ENCODE peak calls at places on chromosomes 5 and 9, in nine cellular contexts. H, B, C, M, G, P, N, D and Q are unnamed samples.

GRCh38 chr5:179795863-179796833 is 2.4 kb downstream of the LTC4S start:
- DNase-seq in H (peak), B (peak), C (peak), M (no peak), G (peak), P (no peak), N (no peak), D (peak), Q (peak)

GRCh38 chr5:62596691-62597090 is 18.1 kb downstream of the LRRC70 start:
- DNase-seq in H (peak), B (no peak), C (no peak), M (no peak), G (no peak), P (no peak), N (no peak), D (no peak), Q (peak)

GRCh38 chr9:77177894-77178794 is 810 bp downstream of the VPS13A start:
- DNase-seq in H (peak), B (peak), C (peak), M (no peak), G (peak), P (peak), N (no peak), D (peak), Q (peak)

GRCh38 chr9:29021632-29022031 is 1448.4 kb upstream of the C9orf72 start:
- DNase-seq in H (no peak), B (no peak), C (no peak), M (no peak), G (no peak), P (no peak), N (no peak), D (no peak), Q (no peak)

GRCh38 chr9:80839821-80840670 is 849.3 kb downstream of the TLE1 start:
- DNase-seq in H (no peak), B (no peak), C (no peak), M (no peak), G (no peak), P (no peak), N (no peak), D (no peak), Q (no peak)

GRCh38 chr9:90245661-90246060 is 397.0 kb downstream of the DIRAS2 start:
- DNase-seq in H (no peak), B (no peak), C (no peak), M (no peak), G (no peak), P (no peak), N (no peak), D (no peak), Q (no peak)

GRCh38 chr5:133962131-133962530 is 6.3 kb downstream of the C5orf15 start:
- DNase-seq in H (no peak), B (no peak), C (no peak), M (no peak), G (no peak), P (no peak), N (no peak), D (no peak), Q (peak)

GRCh38 chr5:90473321-90474234 is 993 bp downstream of the MBLAC2 start:
- DNase-seq in H (peak), B (peak), C (peak), M (no peak), G (peak), P (no peak), N (no peak), D (peak), Q (peak)

GRCh38 chr5:175862131-175863012 is 9.0 kb upstream of the CPLX2 start:
- DNase-seq in H (no peak), B (no peak), C (no peak), M (no peak), G (no peak), P (no peak), N (no peak), D (no peak), Q (no peak)

GRCh38 chr5:116071211-116071610 is 13.6 kb upstream of the COMMD10 start:
- DNase-seq in H (no peak), B (no peak), C (no peak), M (no peak), G (no peak), P (no peak), N (no peak), D (no peak), Q (no peak)

GRCh38 chr9:136900988-136901515 is 14.7 kb downstream of the TRAF2 start:
- DNase-seq in H (no peak), B (no peak), C (peak), M (no peak), G (peak), P (no peak), N (no peak), D (no peak), Q (peak)

GRCh38 chr5:179370490-179371122 is 25.3 kb upstream of the ADAMTS2 start:
- DNase-seq in H (no peak), B (peak), C (peak), M (no peak), G (no peak), P (no peak), N (no peak), D (no peak), Q (no peak)

GRCh38 chr9:127447416-127448111 is 3.6 kb downstream of the RPL12 start:
- DNase-seq in H (peak), B (no peak), C (no peak), M (no peak), G (no peak), P (no peak), N (no peak), D (no peak), Q (peak)

GRCh38 chr5:175823731-175824525 is 47.5 kb upstream of the CPLX2 start:
- DNase-seq in H (no peak), B (peak), C (no peak), M (no peak), G (no peak), P (no peak), N (no peak), D (peak), Q (no peak)

GRCh38 chr5:139273322-139273571 is 20.3 kb upstream of the MATR3 start:
- DNase-seq in H (no peak), B (peak), C (no peak), M (no peak), G (no peak), P (no peak), N (no peak), D (peak), Q (no peak)

GRCh38 chr5:98927988-98928801 is 612 bp downstream of the CHD1 start:
- DNase-seq in H (peak), B (peak), C (peak), M (no peak), G (peak), P (peak), N (no peak), D (peak), Q (peak)

GRCh38 chr5:178320281-178320855 is 87.8 kb upstream of the PHYKPL start:
- DNase-seq in H (no peak), B (no peak), C (peak), M (no peak), G (no peak), P (no peak), N (no peak), D (no peak), Q (no peak)

GRCh38 chr9:16401720-16402119 is 468.8 kb downstream of the BNC2 start:
- DNase-seq in H (no peak), B (no peak), C (no peak), M (no peak), G (no peak), P (no peak), N (no peak), D (no peak), Q (no peak)

GRCh38 chr5:101653996-101654395 is 642.1 kb downstream of the SLCO4C1 start:
- DNase-seq in H (no peak), B (no peak), C (no peak), M (no peak), G (no peak), P (no peak), N (no peak), D (no peak), Q (no peak)

GRCh38 chr9:126329476-126330275 is 3.0 kb downstream of the MVB12B start:
- DNase-seq in H (no peak), B (no peak), C (no peak), M (no peak), G (no peak), P (no peak), N (no peak), D (no peak), Q (no peak)

GRCh38 chr9:130356877-130357584 is 87.7 kb upstream of the ASS1 start:
- DNase-seq in H (no peak), B (no peak), C (no peak), M (no peak), G (no peak), P (no peak), N (no peak), D (no peak), Q (no peak)

GRCh38 chr5:125453011-125453410 is 706.6 kb upstream of the ZNF608 start:
- DNase-seq in H (no peak), B (no peak), C (no peak), M (no peak), G (no peak), P (no peak), N (no peak), D (no peak), Q (no peak)

GRCh38 chr5:43482490-43483064 is 1.1 kb downstream of the TMEM267 start:
- DNase-seq in H (peak), B (peak), C (no peak), M (no peak), G (no peak), P (no peak), N (no peak), D (peak), Q (peak)

GRCh38 chr9:109379513-109379912 is 58.7 kb upstream of the EPB41L4B start:
- DNase-seq in H (no peak), B (no peak), C (no peak), M (no peak), G (no peak), P (no peak), N (no peak), D (no peak), Q (no peak)

GRCh38 chr9:97807681-97808080 is 45.3 kb upstream of the FOXE1 start:
- DNase-seq in H (no peak), B (no peak), C (no peak), M (no peak), G (no peak), P (no peak), N (no peak), D (no peak), Q (no peak)

GRCh38 chr9:2967779-2968178 is 123.9 kb upstream of the PUM3 start:
- DNase-seq in H (no peak), B (no peak), C (no peak), M (no peak), G (no peak), P (no peak), N (no peak), D (no peak), Q (no peak)

GRCh38 chr9:131917009-131917408 is 162.7 kb downstream of the MED27 start:
- DNase-seq in H (no peak), B (no peak), C (no peak), M (no peak), G (no peak), P (no peak), N (no peak), D (no peak), Q (no peak)

GRCh38 chr5:109567374-109568044 is 122.2 kb upstream of the MAN2A1 start:
- DNase-seq in H (peak), B (no peak), C (no peak), M (no peak), G (no peak), P (no peak), N (no peak), D (no peak), Q (peak)

GRCh38 chr9:93300175-93300572 is 116.2 kb downstream of the WNK2 start:
- DNase-seq in H (no peak), B (peak), C (no peak), M (no peak), G (no peak), P (no peak), N (no peak), D (no peak), Q (no peak)

GRCh38 chr5:135127604-135128240 is 93.7 kb upstream of the PITX1 start:
- DNase-seq in H (peak), B (no peak), C (no peak), M (no peak), G (no peak), P (no peak), N (peak), D (no peak), Q (peak)

GRCh38 chr9:16618524-16618923 is 251.9 kb downstream of the BNC2 start:
- DNase-seq in H (no peak), B (no peak), C (no peak), M (no peak), G (no peak), P (no peak), N (no peak), D (no peak), Q (peak)

GRCh38 chr5:167770461-167770860 is 521.0 kb upstream of the WWC1 start:
- DNase-seq in H (peak), B (no peak), C (no peak), M (peak), G (no peak), P (no peak), N (no peak), D (no peak), Q (peak)

GRCh38 chr5:103444333-103445038 is 118.1 kb downstream of the NUDT12 start:
- DNase-seq in H (no peak), B (no peak), C (no peak), M (no peak), G (no peak), P (no peak), N (no peak), D (no peak), Q (no peak)

GRCh38 chr5:1817261-1818043 is 16.2 kb downstream of the NDUFS6 start:
- DNase-seq in H (no peak), B (no peak), C (no peak), M (no peak), G (no peak), P (no peak), N (no peak), D (no peak), Q (no peak)

GRCh38 chr5:1551913-1552312 is 28.2 kb upstream of the LPCAT1 start:
- DNase-seq in H (no peak), B (no peak), C (no peak), M (no peak), G (peak), P (no peak), N (no peak), D (no peak), Q (no peak)

GRCh38 chr9:34652608-34653007 is 623 bp downstream of the IL11RA start:
- DNase-seq in H (no peak), B (peak), C (no peak), M (no peak), G (no peak), P (no peak), N (no peak), D (no peak), Q (no peak)

GRCh38 chr9:34653131-34653530 is 1.1 kb downstream of the IL11RA start:
- DNase-seq in H (peak), B (peak), C (no peak), M (no peak), G (no peak), P (no peak), N (no peak), D (no peak), Q (no peak)

GRCh38 chr9:34654317-34655083 is 2.5 kb downstream of the IL11RA start:
- DNase-seq in H (peak), B (peak), C (no peak), M (peak), G (no peak), P (no peak), N (no peak), D (no peak), Q (peak)

GRCh38 chr9:34651876-34652602 is at the start of gene IL11RA:
- DNase-seq in H (peak), B (peak), C (peak), M (no peak), G (peak), P (peak), N (peak), D (peak), Q (peak)

DNA sequence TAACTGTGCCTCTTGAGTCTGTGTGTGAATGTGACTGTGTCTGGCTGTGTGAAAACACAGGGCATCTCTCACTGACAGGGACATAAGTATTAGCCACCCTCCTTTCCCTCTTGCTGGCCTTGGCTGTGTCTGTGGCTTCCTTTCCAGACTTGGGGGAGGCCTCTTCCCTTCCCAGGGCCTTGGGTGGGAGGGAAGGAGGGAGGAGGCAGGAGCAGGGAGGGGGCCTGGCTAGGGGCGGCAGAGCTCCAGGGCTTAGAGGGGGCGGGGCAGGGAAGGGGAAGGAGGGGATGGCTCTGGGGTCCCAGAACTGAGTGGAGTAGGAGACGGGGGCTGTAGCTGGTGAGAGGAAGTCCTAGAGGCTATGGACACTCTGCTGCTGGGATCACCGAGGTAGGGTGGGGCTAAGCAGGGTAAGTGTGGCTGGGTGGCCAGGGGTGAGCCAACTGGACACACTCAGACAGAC is 1.7 kb downstream of the IL11RA start:
- DNase-seq in H (peak), B (peak), C (no peak), M (no peak), G (no peak), P (no peak), N (no peak), D (no peak), Q (no peak)
- H3K4me3 ChIP-seq in H (no peak), B (no peak), C (no peak), M (peak), G (no peak), P (no peak), N (no peak), D (no peak), Q (no peak)

GRCh38 chr9:20511680-20512079 is 110.6 kb downstream of the MLLT3 start:
- DNase-seq in H (no peak), B (no peak), C (no peak), M (no peak), G (no peak), P (no peak), N (no peak), D (no peak), Q (no peak)
- H3K4me3 ChIP-seq in H (no peak), B (no peak), C (no peak), M (no peak), G (no peak), P (no peak), N (no peak), D (no peak), Q (no peak)

GRCh38 chr5:95823241-95823737 is 763 bp upstream of the GLRX start:
- DNase-seq in H (no peak), B (peak), C (no peak), M (no peak), G (no peak), P (no peak), N (no peak), D (no peak), Q (no peak)
- H3K4me3 ChIP-seq in H (peak), B (no peak), C (peak), M (peak), G (no peak), P (no peak), N (peak), D (peak), Q (peak)

DNA sequence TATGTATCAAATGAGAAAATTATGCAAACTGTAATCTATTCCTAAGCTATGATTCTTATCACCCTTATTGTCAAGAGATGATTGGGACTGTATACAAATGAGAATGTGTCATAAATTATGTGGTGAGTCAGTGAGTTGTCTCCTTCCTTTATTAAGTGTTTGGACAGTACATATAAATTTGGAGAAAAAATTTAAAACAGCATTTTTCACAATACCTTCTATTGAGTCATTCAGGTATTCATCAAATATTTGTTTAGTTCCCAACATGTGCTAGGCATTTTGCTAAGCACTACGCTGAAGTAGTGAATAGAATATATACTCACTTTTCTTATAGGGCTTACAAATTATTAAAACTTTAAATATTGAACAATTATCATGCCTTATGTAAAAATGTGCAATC is 36.3 kb upstream of the PTPRD start:
- DNase-seq in H (no peak), B (no peak), C (no peak), M (no peak), G (no peak), P (no peak), N (no peak), D (no peak), Q (no peak)
- H3K4me3 ChIP-seq in H (no peak), B (no peak), C (no peak), M (no peak), G (no peak), P (no peak), N (no peak), D (no peak), Q (no peak)

GRCh38 chr5:141322261-141322660 is 1.7 kb upstream of the TAF7 start:
- DNase-seq in H (no peak), B (no peak), C (no peak), M (no peak), G (no peak), P (no peak), N (no peak), D (no peak), Q (no peak)

GRCh38 chr5:141320225-141321169 is at the start of gene TAF7:
- DNase-seq in H (peak), B (peak), C (peak), M (peak), G (peak), P (peak), N (peak), D (peak), Q (peak)

GRCh38 chr5:141313711-141314110 is 6.9 kb downstream of the TAF7 start:
- DNase-seq in H (no peak), B (no peak), C (no peak), M (no peak), G (no peak), P (no peak), N (no peak), D (no peak), Q (no peak)

GRCh38 chr5:141319699-141320098 is 885 bp downstream of the TAF7 start:
- DNase-seq in H (no peak), B (no peak), C (no peak), M (no peak), G (no peak), P (no peak), N (no peak), D (no peak), Q (no peak)

DNA sequence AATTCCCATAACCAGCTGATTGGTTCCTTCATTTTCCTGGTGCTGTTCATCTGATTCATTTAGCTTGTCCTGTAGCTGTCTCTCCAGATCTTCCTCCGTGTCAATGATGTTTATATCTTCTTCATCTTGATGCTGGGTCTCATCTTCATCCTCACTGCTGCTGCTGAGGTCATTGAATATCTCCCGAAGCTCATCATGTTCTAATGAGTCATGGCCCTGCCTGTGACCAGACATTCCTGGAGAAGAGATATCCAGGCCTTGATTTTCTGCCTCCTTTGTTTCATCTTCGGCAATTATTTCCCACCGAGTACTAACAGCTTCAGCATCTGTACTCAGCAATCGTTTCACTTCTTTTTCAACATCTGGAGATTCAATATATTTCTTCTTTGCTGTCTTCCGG is 1.4 kb downstream of the TAF7 start:
- DNase-seq in H (no peak), B (no peak), C (no peak), M (no peak), G (no peak), P (no peak), N (no peak), D (no peak), Q (no peak)
- H3K4me3 ChIP-seq in H (no peak), B (no peak), C (peak), M (no peak), G (no peak), P (peak), N (peak), D (peak), Q (no peak)

DNA sequence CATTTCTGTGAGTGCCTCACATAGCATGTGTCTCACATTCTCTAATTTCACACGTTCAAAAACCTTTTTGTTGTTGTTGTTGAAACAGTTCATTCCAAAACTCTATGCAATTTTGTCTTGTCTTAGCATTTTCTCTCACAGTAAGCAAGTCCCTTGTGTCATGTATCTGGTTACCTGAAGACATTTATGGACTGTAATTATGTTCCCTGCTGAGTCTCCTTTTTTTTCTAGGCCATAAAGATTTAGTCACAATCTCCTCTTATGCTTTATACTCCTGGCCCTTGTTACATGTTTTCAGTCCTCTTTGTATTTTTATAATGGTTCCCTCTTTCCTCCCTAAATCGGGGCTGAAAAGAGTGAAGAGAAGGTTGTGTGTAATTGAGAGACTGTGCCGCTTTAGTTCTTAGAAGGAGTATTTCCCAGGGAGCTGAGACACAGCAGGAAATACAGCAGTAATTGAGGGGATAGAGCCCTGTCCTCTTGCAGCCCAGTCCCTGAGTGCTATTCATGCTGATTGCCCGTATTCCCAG is 521.2 kb upstream of the SEMA6A start:
- DNase-seq in H (no peak), B (peak), C (no peak), M (no peak), G (no peak), P (no peak), N (no peak), D (peak), Q (no peak)
- H3K4me3 ChIP-seq in H (no peak), B (no peak), C (no peak), M (no peak), G (no peak), P (no peak), N (no peak), D (no peak), Q (no peak)

GRCh38 chr5:174529925-174530681 is 194.3 kb upstream of the MSX2 start:
- DNase-seq in H (no peak), B (no peak), C (no peak), M (no peak), G (no peak), P (no peak), N (no peak), D (no peak), Q (no peak)
- H3K4me3 ChIP-seq in H (no peak), B (no peak), C (no peak), M (no peak), G (no peak), P (no peak), N (no peak), D (no peak), Q (no peak)